ENCODE peak calls at places on chromosomes 11 and 22, in five cellular contexts. One of them, this sample, is unnamed. For H3K36me3, the result is how much of the 10 kb centered on the place peaks cover.

GRCh38 chr11:101014600-101015242 is 114.9 kb downstream of the PGR start:
- DNase-seq in naive thymus-derived CD4-positive, alpha-beta T cell: no peak
- DNase-seq in pancreas: no peak
- DNase-seq in IMR-90: no peak
- DNase-seq in esophagus muscularis mucosa: no peak
- DNase-seq in this sample: no peak

GRCh38 chr11:38481391-38481790 is 1883.4 kb upstream of the RAG2 start:
- DNase-seq in IMR-90: no peak
- DNase-seq in pancreas: no peak
- DNase-seq in esophagus muscularis mucosa: no peak
- DNase-seq in naive thymus-derived CD4-positive, alpha-beta T cell: no peak
- DNase-seq in this sample: no peak

GRCh38 chr22:29167032-29167911 is 38.4 kb upstream of the EMID1 start:
- DNase-seq in pancreas: no peak
- DNase-seq in naive thymus-derived CD4-positive, alpha-beta T cell: peak
- DNase-seq in esophagus muscularis mucosa: no peak
- DNase-seq in IMR-90: no peak
- DNase-seq in this sample: no peak

GRCh38 chr11:9760180-9760550 is 96.3 kb downstream of the SWAP70 start:
- DNase-seq in pancreas: peak
- DNase-seq in esophagus muscularis mucosa: peak
- DNase-seq in naive thymus-derived CD4-positive, alpha-beta T cell: no peak
- DNase-seq in IMR-90: peak
- DNase-seq in this sample: peak

GRCh38 chr11:27162237-27162636 is 121.6 kb downstream of the BBOX1 start:
- DNase-seq in IMR-90: no peak
- DNase-seq in naive thymus-derived CD4-positive, alpha-beta T cell: no peak
- DNase-seq in esophagus muscularis mucosa: no peak
- DNase-seq in pancreas: no peak
- DNase-seq in this sample: no peak

GRCh38 chr22:49155039-49155808 is 672.4 kb downstream of the BRD1 start:
- DNase-seq in naive thymus-derived CD4-positive, alpha-beta T cell: no peak
- DNase-seq in pancreas: no peak
- DNase-seq in esophagus muscularis mucosa: no peak
- DNase-seq in IMR-90: no peak
- DNase-seq in this sample: no peak

GRCh38 chr11:34650528-34650927 is 29.6 kb downstream of the EHF start:
- DNase-seq in esophagus muscularis mucosa: no peak
- DNase-seq in naive thymus-derived CD4-positive, alpha-beta T cell: peak
- DNase-seq in IMR-90: peak
- DNase-seq in pancreas: no peak
- DNase-seq in this sample: no peak

GRCh38 chr22:27794244-27794643 is 7.3 kb downstream of the MN1 start:
- DNase-seq in IMR-90: no peak
- DNase-seq in pancreas: no peak
- DNase-seq in naive thymus-derived CD4-positive, alpha-beta T cell: no peak
- DNase-seq in esophagus muscularis mucosa: no peak
- DNase-seq in this sample: no peak

GRCh38 chr22:24989541-24989951 is 37.0 kb downstream of the KIAA1671 start:
- DNase-seq in pancreas: no peak
- DNase-seq in IMR-90: no peak
- DNase-seq in naive thymus-derived CD4-positive, alpha-beta T cell: no peak
- DNase-seq in esophagus muscularis mucosa: no peak
- DNase-seq in this sample: peak

GRCh38 chr11:298406-299065 is 790 bp downstream of the IFITM5 start:
- DNase-seq in esophagus muscularis mucosa: no peak
- DNase-seq in pancreas: peak
- DNase-seq in IMR-90: no peak
- DNase-seq in naive thymus-derived CD4-positive, alpha-beta T cell: no peak
- DNase-seq in this sample: no peak

GRCh38 chr22:37930270-37930951 is 23.0 kb downstream of the C22orf23 start:
- DNase-seq in IMR-90: peak
- DNase-seq in pancreas: no peak
- DNase-seq in esophagus muscularis mucosa: no peak
- DNase-seq in naive thymus-derived CD4-positive, alpha-beta T cell: no peak
- DNase-seq in this sample: peak

GRCh38 chr11:10305262-10305963 is 540 bp downstream of the ADM start:
- DNase-seq in naive thymus-derived CD4-positive, alpha-beta T cell: peak
- DNase-seq in esophagus muscularis mucosa: no peak
- DNase-seq in IMR-90: peak
- DNase-seq in pancreas: peak
- DNase-seq in this sample: peak

GRCh38 chr22:35037089-35037488 is 28.9 kb upstream of the ISX start:
- DNase-seq in IMR-90: no peak
- DNase-seq in esophagus muscularis mucosa: no peak
- DNase-seq in naive thymus-derived CD4-positive, alpha-beta T cell: no peak
- DNase-seq in pancreas: no peak
- DNase-seq in this sample: no peak

GRCh38 chr11:86499723-86500129 is 125.0 kb downstream of the CCDC81 start:
- DNase-seq in naive thymus-derived CD4-positive, alpha-beta T cell: no peak
- DNase-seq in pancreas: no peak
- DNase-seq in IMR-90: no peak
- DNase-seq in esophagus muscularis mucosa: no peak
- DNase-seq in this sample: peak

GRCh38 chr11:123611698-123612097 is 42.7 kb downstream of the SCN3B start:
- DNase-seq in naive thymus-derived CD4-positive, alpha-beta T cell: no peak
- DNase-seq in pancreas: no peak
- DNase-seq in esophagus muscularis mucosa: no peak
- DNase-seq in IMR-90: no peak
- DNase-seq in this sample: no peak

GRCh38 chr11:62883677-62884076 is 3.0 kb downstream of the SLC3A2 start:
- DNase-seq in naive thymus-derived CD4-positive, alpha-beta T cell: no peak
- DNase-seq in pancreas: no peak
- DNase-seq in IMR-90: no peak
- DNase-seq in esophagus muscularis mucosa: no peak
- DNase-seq in this sample: no peak

GRCh38 chr11:61295596-61295926 is 445 bp upstream of the VWCE start:
- DNase-seq in pancreas: peak
- DNase-seq in naive thymus-derived CD4-positive, alpha-beta T cell: no peak
- DNase-seq in esophagus muscularis mucosa: no peak
- DNase-seq in IMR-90: no peak
- DNase-seq in this sample: peak

GRCh38 chr11:68008381-68009337 is 1.5 kb upstream of the ALDH3B1 start:
- DNase-seq in pancreas: peak
- DNase-seq in naive thymus-derived CD4-positive, alpha-beta T cell: no peak
- DNase-seq in IMR-90: no peak
- DNase-seq in esophagus muscularis mucosa: no peak
- DNase-seq in this sample: peak

GRCh38 chr11:2382129-2382517 is 5.0 kb downstream of the CD81 start:
- DNase-seq in esophagus muscularis mucosa: no peak
- DNase-seq in naive thymus-derived CD4-positive, alpha-beta T cell: no peak
- DNase-seq in IMR-90: no peak
- DNase-seq in pancreas: peak
- DNase-seq in this sample: no peak

GRCh38 chr22:50419116-50419515 is 55.7 kb downstream of the SBF1 start:
- DNase-seq in naive thymus-derived CD4-positive, alpha-beta T cell: no peak
- DNase-seq in pancreas: no peak
- DNase-seq in esophagus muscularis mucosa: no peak
- DNase-seq in IMR-90: no peak
- DNase-seq in this sample: no peak
- H3K36me3 ChIP-seq in naive thymus-derived CD4-positive, alpha-beta T cell: under half
- H3K36me3 ChIP-seq in pancreas: half or more
- H3K36me3 ChIP-seq in esophagus muscularis mucosa: half or more
- H3K36me3 ChIP-seq in IMR-90: half or more
- H3K36me3 ChIP-seq in this sample: half or more

GRCh38 chr22:46910624-46911023 is 148.2 kb downstream of the TBC1D22A start:
- DNase-seq in esophagus muscularis mucosa: no peak
- DNase-seq in IMR-90: no peak
- DNase-seq in pancreas: no peak
- DNase-seq in naive thymus-derived CD4-positive, alpha-beta T cell: no peak
- DNase-seq in this sample: no peak
- H3K36me3 ChIP-seq in esophagus muscularis mucosa: under half
- H3K36me3 ChIP-seq in IMR-90: under half
- H3K36me3 ChIP-seq in pancreas: under half
- H3K36me3 ChIP-seq in naive thymus-derived CD4-positive, alpha-beta T cell: under half
- H3K36me3 ChIP-seq in this sample: under half

DNA sequence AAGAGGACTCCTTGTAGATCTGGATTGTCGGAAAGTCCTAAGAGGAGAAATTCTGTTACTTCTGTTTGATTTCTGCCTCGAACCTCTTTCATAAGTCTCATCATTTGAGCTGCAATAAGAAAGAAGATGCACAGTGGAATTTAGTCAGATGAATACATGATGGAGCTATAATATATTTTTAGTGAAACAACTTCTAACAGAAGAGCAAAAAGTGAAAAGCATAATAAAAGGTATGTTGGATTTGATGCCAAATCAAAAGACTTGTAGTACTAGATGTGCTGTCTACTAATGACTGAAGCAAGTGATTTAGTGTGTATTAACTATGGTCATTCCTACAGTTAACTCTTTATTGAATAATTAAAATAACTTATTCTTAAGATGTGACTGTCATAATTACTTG is at the start of gene OR5AP2:
- DNase-seq in pancreas: no peak
- DNase-seq in naive thymus-derived CD4-positive, alpha-beta T cell: no peak
- DNase-seq in IMR-90: no peak
- DNase-seq in esophagus muscularis mucosa: no peak
- DNase-seq in this sample: no peak
- H3K36me3 ChIP-seq in pancreas: under half
- H3K36me3 ChIP-seq in naive thymus-derived CD4-positive, alpha-beta T cell: under half
- H3K36me3 ChIP-seq in IMR-90: under half
- H3K36me3 ChIP-seq in esophagus muscularis mucosa: under half
- H3K36me3 ChIP-seq in this sample: under half

DNA sequence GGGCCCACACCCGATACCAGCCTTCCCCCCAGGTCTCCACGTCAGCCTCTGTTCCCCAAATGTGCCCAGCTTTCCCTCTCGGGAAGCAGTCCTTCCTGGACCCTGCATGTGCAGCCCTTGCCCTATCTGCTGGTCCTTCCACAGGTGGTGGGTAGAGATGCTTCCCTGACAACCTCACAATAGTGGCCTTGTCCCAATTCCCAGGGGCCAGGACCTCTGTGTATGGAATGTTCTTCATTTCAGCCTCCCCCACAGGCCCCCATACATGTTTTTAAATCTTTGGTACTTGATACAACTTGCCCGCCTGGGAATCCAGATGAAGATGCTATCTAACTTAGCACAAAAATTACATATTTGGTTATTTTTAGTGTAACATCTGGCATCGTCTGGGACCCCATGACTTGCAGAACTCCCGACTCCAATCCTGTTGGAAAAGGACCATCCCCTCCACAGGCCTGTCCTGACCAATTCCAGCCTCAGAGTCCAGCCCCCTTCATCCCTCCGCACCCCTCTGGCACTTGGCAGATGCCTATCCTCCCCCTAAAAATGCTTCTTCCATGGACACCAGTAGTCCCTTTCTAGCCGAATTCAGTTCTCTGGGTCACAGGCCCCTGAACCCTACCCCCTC is 39.6 kb downstream of the ANO1 start:
- DNase-seq in pancreas: peak
- DNase-seq in IMR-90: no peak
- DNase-seq in naive thymus-derived CD4-positive, alpha-beta T cell: no peak
- DNase-seq in esophagus muscularis mucosa: no peak
- DNase-seq in this sample: no peak
- H3K36me3 ChIP-seq in pancreas: under half
- H3K36me3 ChIP-seq in IMR-90: under half
- H3K36me3 ChIP-seq in naive thymus-derived CD4-positive, alpha-beta T cell: under half
- H3K36me3 ChIP-seq in esophagus muscularis mucosa: under half
- H3K36me3 ChIP-seq in this sample: under half